ENCODE peak calls at places on chromosome 15, in ten cellular contexts. O is PC-3; X is NCI-H460; Y is neural crest cell; Z is kidney tubule cell; Q is HT1080; E is DMS153; R is cardiac septum; P is activated T-cell treated with anti-CD3 and anti-CD28 coated beads, Interleukin-2, amount 50 U/mL, for 72 hours; B is dermis microvascular lymphatic vessel endothelial cell. W is an unnamed sample.

GRCh38 chr15:77021088-77021481 is 26.2 kb downstream of the PSTPIP1 start:
- DNase-seq in R (no peak), O (no peak), E (no peak), X (no peak), Z (no peak), B (no peak), Y (no peak), Q (no peak), P (no peak), W (no peak)

GRCh38 chr15:70348581-70349344 is 251.0 kb upstream of the TLE3 start:
- DNase-seq in E (peak; percentile 49), O (no peak), Y (no peak), R (peak; percentile 77), Q (no peak), B (no peak), X (no peak), Z (peak; percentile 25), P (no peak), W (no peak)

GRCh38 chr15:59186501-59186900 is 20.1 kb upstream of the LDHAL6B start:
- DNase-seq in R (no peak), E (no peak), B (no peak), O (no peak), Q (no peak), Z (peak; percentile 30), X (no peak), P (no peak), Y (no peak), W (no peak)

GRCh38 chr15:85582719-85583089 is 202.3 kb downstream of the AKAP13 start:
- DNase-seq in B (peak; percentile 98), E (no peak), P (peak; percentile 70), R (peak; percentile 91), Z (no peak), X (no peak), O (no peak), Y (no peak), Q (no peak), W (peak; percentile 81)

GRCh38 chr15:88238618-88239430 is 17.7 kb downstream of the NTRK3 start:
- DNase-seq in O (no peak), E (no peak), P (no peak), X (peak; percentile 1), Q (no peak), Z (peak; percentile 5), Y (no peak), R (no peak), B (no peak), W (no peak)

GRCh38 chr15:41562258-41562657 is 3.2 kb downstream of the TYRO3 start:
- DNase-seq in X (no peak), B (no peak), Q (no peak), R (no peak), P (no peak), Y (no peak), O (no peak), Z (no peak), E (no peak), W (no peak)

GRCh38 chr15:51842852-51843737 is 13.6 kb downstream of the TMOD3 start:
- DNase-seq in Y (no peak), B (peak; percentile 60), O (peak; percentile 82), Z (peak; percentile 93), E (no peak), R (no peak), X (no peak), Q (peak; percentile 78), P (no peak), W (peak; percentile 60)

GRCh38 chr15:90090226-90090848 is 11.9 kb downstream of the IDH2 start:
- DNase-seq in R (no peak), Y (no peak), Q (no peak), Z (no peak), E (no peak), O (no peak), X (no peak), B (no peak), P (no peak), W (no peak)

GRCh38 chr15:49644364-49644794 is 23.5 kb downstream of the DTWD1 start:
- DNase-seq in Q (no peak), Z (no peak), Y (no peak), O (no peak), R (no peak), E (no peak), X (no peak), P (no peak), B (no peak), W (no peak)

GRCh38 chr15:100661161-100661560 is 58.8 kb downstream of the ASB7 start:
- DNase-seq in Y (no peak), X (no peak), B (no peak), E (no peak), Z (no peak), Q (no peak), P (no peak), O (no peak), R (no peak), W (no peak)

GRCh38 chr15:62624541-62625399 is 417.8 kb upstream of the TPM1 start:
- DNase-seq in Z (peak; percentile 85), E (no peak), B (no peak), Y (no peak), R (no peak), O (no peak), Q (peak; percentile 51), P (peak; percentile 1), X (no peak), W (peak; percentile 6)

W was measured in activated CD4-positive, alpha-beta T cell treated with anti-CD3 and anti-CD28 coated beads for 36 hours.